ENCODE peak calls at places on chromosomes 13 and 19, in six cellular contexts. U, B, S, D, O and Z are unnamed samples.

GRCh38 chr19:8473652-8474476 is 28.6 kb downstream of the PRAM1 start:
- DNase-seq in B (no peak), O (no peak), S (no peak), U (no peak), D (no peak), Z (peak)

GRCh38 chr13:107730835-107731234 is 484.5 kb downstream of the LIG4 start:
- DNase-seq in D (no peak), S (no peak), B (no peak), O (no peak), U (no peak), Z (no peak)

GRCh38 chr13:84684048-84684662 is 801.9 kb upstream of the SLITRK1 start:
- DNase-seq in U (no peak), B (no peak), S (no peak), D (peak), O (peak), Z (no peak)

GRCh38 chr13:59452189-59452588 is 711.5 kb downstream of the DIAPH3 start:
- DNase-seq in U (no peak), S (no peak), O (no peak), B (no peak), D (peak), Z (no peak)

GRCh38 chr19:54464044-54464623 is 556 bp upstream of the LENG9 start:
- DNase-seq in O (peak), B (peak), U (peak), D (peak), S (peak), Z (no peak)

GRCh38 chr19:10566658-10567410 is 1.0 kb upstream of the KRI1 start:
- DNase-seq in O (no peak), S (no peak), D (no peak), U (no peak), B (peak), Z (peak)

GRCh38 chr19:10224337-10224736 is 6.8 kb downstream of the S1PR2 start:
- DNase-seq in O (no peak), D (no peak), B (no peak), U (peak), S (no peak), Z (no peak)

GRCh38 chr13:114107686-114108081 is 24.7 kb downstream of the RASA3 start:
- DNase-seq in U (peak), D (no peak), O (no peak), B (no peak), S (no peak), Z (no peak)

GRCh38 chr19:16205205-16206045 is 7.7 kb downstream of the AP1M1 start:
- DNase-seq in B (no peak), O (no peak), D (no peak), S (no peak), U (peak), Z (no peak)

GRCh38 chr19:4284176-4284958 is 5.3 kb downstream of the SHD start:
- DNase-seq in D (no peak), O (no peak), B (no peak), U (no peak), S (peak), Z (no peak)

GRCh38 chr19:19115954-19116353 is 22.3 kb downstream of the TMEM161A start:
- DNase-seq in B (peak), O (no peak), S (peak), U (peak), D (no peak), Z (no peak)

GRCh38 chr19:30304540-30304939 is 67.6 kb upstream of the ZNF536 start:
- DNase-seq in B (no peak), O (no peak), D (no peak), S (no peak), U (no peak), Z (no peak)

GRCh38 chr13:29362849-29363604 is 232.5 kb downstream of the SLC7A1 start:
- DNase-seq in B (peak), U (no peak), O (peak), D (peak), S (peak), Z (peak)

GRCh38 chr13:22243519-22244197 is 572.8 kb downstream of the FGF9 start:
- DNase-seq in S (no peak), B (no peak), D (no peak), U (no peak), O (no peak), Z (no peak)

GRCh38 chr19:27689734-27690241 is 1523.2 kb downstream of the UQCRFS1 start:
- DNase-seq in U (no peak), O (no peak), B (no peak), D (no peak), S (no peak), Z (no peak)

GRCh38 chr13:64723735-64724134 is 2506.4 kb downstream of the PCDH9 start:
- DNase-seq in B (no peak), U (no peak), D (no peak), S (peak), O (no peak), Z (no peak)

GRCh38 chr13:50106559-50106958 is 91.3 kb downstream of the KCNRG start:
- DNase-seq in O (no peak), D (no peak), U (no peak), S (no peak), B (no peak), Z (no peak)

GRCh38 chr19:10318807-10319426 is 3.1 kb upstream of the FDX2 start:
- DNase-seq in O (no peak), B (no peak), S (no peak), U (no peak), D (no peak), Z (no peak)

GRCh38 chr13:44758595-44759221 is 182.6 kb upstream of the TSC22D1 start:
- DNase-seq in U (no peak), S (no peak), O (peak), D (no peak), B (no peak), Z (no peak)

GRCh38 chr19:18167975-18168645 is 5.5 kb upstream of the IFI30 start:
- DNase-seq in O (no peak), D (no peak), S (peak), B (peak), U (peak), Z (no peak)

GRCh38 chr13:82480415-82480814 is 1401.9 kb downstream of the SLITRK1 start:
- DNase-seq in O (no peak), U (no peak), S (peak), D (no peak), B (no peak), Z (no peak)

GRCh38 chr13:28494861-28495585 is at the start of gene FLT1:
- DNase-seq in S (peak), O (no peak), D (peak), U (peak), B (peak), Z (no peak)

GRCh38 chr19:16435999-16436650 is 35.6 kb downstream of the EPS15L1 start:
- DNase-seq in U (no peak), O (no peak), S (no peak), D (no peak), B (no peak), Z (peak)

GRCh38 chr13:94233401-94233800 is 246.1 kb downstream of the DCT start:
- DNase-seq in B (no peak), O (no peak), U (no peak), S (no peak), D (no peak), Z (peak)

GRCh38 chr19:11821474-11821873 is 7.4 kb downstream of the ZNF440 start:
- DNase-seq in S (no peak), O (no peak), U (no peak), D (no peak), B (no peak), Z (no peak)

GRCh38 chr19:48746738-48747575 is at the start of gene IZUMO1:
- DNase-seq in O (no peak), U (peak), D (peak), S (peak), B (peak), Z (peak)

GRCh38 chr13:42878721-42879120 is 97.3 kb downstream of the FAM216B start:
- DNase-seq in D (no peak), S (no peak), B (no peak), O (no peak), U (no peak), Z (no peak)

GRCh38 chr13:45511310-45512147 is 46.8 kb downstream of the COG3 start:
- DNase-seq in S (peak), B (peak), U (no peak), D (no peak), O (peak), Z (peak)

GRCh38 chr19:47240996-47241918 is 10.3 kb upstream of the BBC3 start:
- DNase-seq in O (peak), S (peak), D (peak), B (peak), U (peak), Z (no peak)

GRCh38 chr13:59318320-59318930 is 845.3 kb downstream of the DIAPH3 start:
- DNase-seq in U (peak), S (peak), D (peak), O (peak), B (peak), Z (peak)

GRCh38 chr13:25478186-25478585 is 106.4 kb downstream of the ATP8A2 start:
- DNase-seq in D (no peak), U (no peak), S (peak), O (no peak), B (no peak), Z (no peak)

GRCh38 chr13:99384468-99384867 is 77.3 kb upstream of the GPR183 start:
- DNase-seq in D (no peak), B (peak), U (no peak), S (no peak), O (no peak), Z (peak)

GRCh38 chr13:107144432-107144831 is 576.5 kb upstream of the ARGLU1 start:
- DNase-seq in D (no peak), S (no peak), O (no peak), U (no peak), B (no peak), Z (no peak)